ENCODE peak calls at places on chromosomes 5 and 9, in eight cellular contexts. E is mucosa of descending colon, U is skeletal muscle cell, L is fibroblast of the conjunctiva, A is GDM1, I is NCI-H2171, B is Kasumi-1, R is AG10803. D is an unnamed sample.

GRCh38 chr9:95343725-95344287 is 26.3 kb upstream of the FANCC start:
- DNase-seq in E (no peak), R (no peak), I (no peak), A (no peak), L (no peak), B (no peak), U (no peak), D (peak; percentile 12)

GRCh38 chr9:12777149-12778010 is 2.6 kb downstream of the LURAP1L start:
- DNase-seq in L (no peak), R (no peak), A (no peak), B (no peak), I (no peak), E (no peak), U (no peak), D (no peak)

GRCh38 chr5:131281133-131281867 is 17.4 kb downstream of the CDC42SE2 start:
- DNase-seq in I (no peak), U (no peak), R (no peak), L (no peak), B (peak; percentile 25), A (no peak), E (no peak), D (no peak)

GRCh38 chr9:4799775-4800174 is 7.0 kb downstream of the RCL1 start:
- DNase-seq in A (no peak), E (no peak), B (no peak), R (no peak), I (no peak), U (no peak), L (no peak), D (no peak)

GRCh38 chr5:59423021-59423420 is 470.5 kb downstream of the PDE4D start:
- DNase-seq in A (no peak), L (no peak), B (no peak), U (peak; percentile 55), E (no peak), R (peak; percentile 18), I (no peak), D (peak; percentile 19)

GRCh38 chr5:88660326-88660946 is 222.5 kb downstream of the MEF2C start:
- DNase-seq in A (no peak), U (no peak), L (no peak), E (peak; percentile 53), I (no peak), B (peak; percentile 19), R (no peak), D (peak; percentile 90)

GRCh38 chr5:179731791-179732411 is 721 bp upstream of the MAML1 start:
- DNase-seq in B (peak; percentile 76), A (no peak), U (peak; percentile 73), R (peak; percentile 86), L (peak; percentile 64), I (no peak), E (peak; percentile 65), D (peak; percentile 78)

GRCh38 chr5:67693956-67694564 is 497.5 kb upstream of the CD180 start:
- DNase-seq in U (peak; percentile 25), A (no peak), B (no peak), L (peak; percentile 27), R (peak; percentile 62), E (peak; percentile 41), I (no peak), D (peak; percentile 31)

GRCh38 chr5:146466521-146467349 is 19.6 kb downstream of the TCERG1 start:
- DNase-seq in I (no peak), L (no peak), A (no peak), E (no peak), B (peak; percentile 45), U (no peak), R (peak; percentile 23), D (peak; percentile 16)

GRCh38 chr9:94915476-94916450 is 189.3 kb downstream of the AOPEP start:
- DNase-seq in A (no peak), I (no peak), L (no peak), U (no peak), B (no peak), E (no peak), R (no peak), D (no peak)

GRCh38 chr5:133147411-133147810 is 95.6 kb downstream of the HSPA4 start:
- DNase-seq in R (peak; percentile 3), E (no peak), B (peak; percentile 66), A (no peak), I (no peak), U (peak; percentile 2), L (no peak), D (peak; percentile 8)

GRCh38 chr5:1570975-1571374 is 47.2 kb upstream of the LPCAT1 start:
- DNase-seq in E (no peak), L (no peak), R (no peak), I (no peak), U (no peak), A (no peak), B (no peak), D (no peak)

GRCh38 chr9:19371942-19372341 is 8.1 kb downstream of the RPS6 start:
- DNase-seq in E (no peak), R (no peak), A (no peak), I (no peak), B (peak; percentile 36), L (peak; percentile 8), U (peak; percentile 9), D (no peak)

GRCh38 chr9:36208521-36209253 is 18.0 kb downstream of the CLTA start:
- DNase-seq in A (no peak), U (no peak), E (no peak), B (no peak), I (no peak), R (peak; percentile 63), L (no peak), D (peak; percentile 39)

GRCh38 chr9:114538241-114538640 is 33.0 kb upstream of the WHRN start:
- DNase-seq in E (peak; percentile 56), I (no peak), R (no peak), L (no peak), B (no peak), U (no peak), A (no peak), D (no peak)

GRCh38 chr5:122435738-122436137 is 123.7 kb downstream of the SNCAIP start:
- DNase-seq in I (no peak), A (no peak), L (no peak), R (no peak), B (no peak), U (no peak), E (no peak), D (no peak)

GRCh38 chr5:72472666-72473422 is 34.4 kb downstream of the ZNF366 start:
- DNase-seq in A (peak; percentile 72), U (no peak), I (no peak), R (no peak), E (no peak), B (peak; percentile 56), L (no peak), D (no peak)

D was measured in astrocyte.